ENCODE peak calls at places on chromosomes 4 and X, in six cellular contexts. One of them, this sample, is unnamed.

GRCh38 chrX:91414710-91415109 is 19.9 kb upstream of the PABPC5 start:
- DNase-seq in MCF 10A: peak
- DNase-seq in hypothalamus: no peak
- DNase-seq in ovary: no peak
- DNase-seq in HCEC 1CT: no peak
- DNase-seq in NCI-H1436: peak
- DNase-seq in this sample: no peak

GRCh38 chr4:7985891-7986441 is 46.3 kb upstream of the AFAP1 start:
- DNase-seq in MCF 10A: no peak
- DNase-seq in hypothalamus: no peak
- DNase-seq in ovary: no peak
- DNase-seq in HCEC 1CT: no peak
- DNase-seq in NCI-H1436: no peak
- DNase-seq in this sample: no peak

GRCh38 chr4:104475652-104476051 is 19.0 kb downstream of the CXXC4 start:
- DNase-seq in MCF 10A: no peak
- DNase-seq in hypothalamus: no peak
- DNase-seq in ovary: no peak
- DNase-seq in HCEC 1CT: no peak
- DNase-seq in NCI-H1436: peak
- DNase-seq in this sample: no peak

GRCh38 chrX:38233891-38234807 is 13.5 kb upstream of the SRPX start:
- DNase-seq in MCF 10A: peak
- DNase-seq in hypothalamus: no peak
- DNase-seq in ovary: no peak
- DNase-seq in HCEC 1CT: peak
- DNase-seq in NCI-H1436: no peak
- DNase-seq in this sample: no peak

GRCh38 chr4:6668391-6668790 is 25.3 kb upstream of the S100P start:
- DNase-seq in MCF 10A: peak
- DNase-seq in hypothalamus: no peak
- DNase-seq in ovary: no peak
- DNase-seq in HCEC 1CT: peak
- DNase-seq in NCI-H1436: no peak
- DNase-seq in this sample: peak

GRCh38 chrX:34810364-34810763 is 132.2 kb upstream of the FAM47B start:
- DNase-seq in MCF 10A: peak
- DNase-seq in hypothalamus: no peak
- DNase-seq in ovary: no peak
- DNase-seq in HCEC 1CT: peak
- DNase-seq in NCI-H1436: no peak
- DNase-seq in this sample: peak

GRCh38 chrX:143500751-143501150 is 16.5 kb downstream of the SPANXN3 start:
- DNase-seq in MCF 10A: peak
- DNase-seq in hypothalamus: no peak
- DNase-seq in ovary: no peak
- DNase-seq in HCEC 1CT: no peak
- DNase-seq in NCI-H1436: no peak
- DNase-seq in this sample: no peak

GRCh38 chr4:189121336-189121735 is 819.3 kb upstream of the FRG1 start:
- DNase-seq in MCF 10A: peak
- DNase-seq in hypothalamus: no peak
- DNase-seq in ovary: no peak
- DNase-seq in HCEC 1CT: no peak
- DNase-seq in NCI-H1436: no peak
- DNase-seq in this sample: no peak

GRCh38 chr4:24806206-24806990 is 11.0 kb downstream of the SOD3 start:
- DNase-seq in MCF 10A: no peak
- DNase-seq in hypothalamus: no peak
- DNase-seq in ovary: no peak
- DNase-seq in HCEC 1CT: no peak
- DNase-seq in NCI-H1436: no peak
- DNase-seq in this sample: no peak

GRCh38 chr4:76723373-76723772 is 174.6 kb downstream of the SOWAHB start:
- DNase-seq in MCF 10A: peak
- DNase-seq in hypothalamus: no peak
- DNase-seq in ovary: no peak
- DNase-seq in HCEC 1CT: peak
- DNase-seq in NCI-H1436: no peak
- DNase-seq in this sample: no peak